ENCODE peak calls at places on chromosomes 7 and 10, in ten cellular contexts. R is kidney, K is tibial artery, C is A549, G is trophoblast cell, Y is Peyer's patch, P is IMR-90, D is choroid plexus epithelial cell, F is foreskin fibroblast, S is mammary epithelial cell. I is an unnamed sample.

GRCh38 chr7:81618400-81619014 is 151.3 kb downstream of the HGF start:
- DNase-seq in R (no peak), K (no peak), C (peak), G (peak), Y (no peak), P (peak), D (peak), F (peak), S (peak), I (no peak)

GRCh38 chr7:108455833-108456677 is at the start of gene NRCAM:
- DNase-seq in R (peak), K (no peak), C (peak), G (no peak), Y (no peak), P (no peak), D (peak), F (peak), S (peak), I (peak)

GRCh38 chr7:75836798-75837197 is 23.2 kb upstream of the CCL24 start:
- DNase-seq in R (no peak), K (no peak), C (no peak), G (no peak), Y (no peak), P (no peak), D (no peak), F (no peak), S (no peak), I (no peak)

GRCh38 chr10:93030409-93030808 is 30.2 kb upstream of the CYP26C1 start:
- DNase-seq in R (no peak), K (no peak), C (peak), G (peak), Y (no peak), P (peak), D (peak), F (peak), S (peak), I (no peak)

GRCh38 chr10:97032624-97033023 is 153.1 kb downstream of the SLIT1 start:
- DNase-seq in R (no peak), K (no peak), C (no peak), G (no peak), Y (no peak), P (no peak), D (no peak), F (no peak), S (no peak), I (no peak)

GRCh38 chr10:87503892-87504291 is 801 bp upstream of the MINPP1 start:
- DNase-seq in R (no peak), K (no peak), C (no peak), G (no peak), Y (no peak), P (peak), D (peak), F (peak), S (peak), I (no peak)

GRCh38 chr7:46855851-46856250 is 726.1 kb downstream of the TNS3 start:
- DNase-seq in R (no peak), K (peak), C (no peak), G (peak), Y (no peak), P (no peak), D (no peak), F (no peak), S (no peak), I (no peak)

GRCh38 chr7:152899482-152900166 is 140.1 kb downstream of the ACTR3B start:
- DNase-seq in R (peak), K (peak), C (no peak), G (no peak), Y (no peak), P (no peak), D (peak), F (no peak), S (no peak), I (no peak)

GRCh38 chr7:128937647-128938523 is at the start of gene IRF5:
- DNase-seq in R (peak), K (no peak), C (peak), G (peak), Y (peak), P (no peak), D (no peak), F (no peak), S (peak), I (peak)

GRCh38 chr10:124592101-124592500 is 130.5 kb downstream of the LHPP start:
- DNase-seq in R (peak), K (no peak), C (no peak), G (no peak), Y (no peak), P (no peak), D (no peak), F (no peak), S (no peak), I (no peak)

GRCh38 chr10:625751-626711 is 63.4 kb downstream of the DIP2C start:
- DNase-seq in R (peak), K (peak), C (no peak), G (no peak), Y (no peak), P (no peak), D (no peak), F (no peak), S (no peak), I (no peak)

GRCh38 chr10:625335-625699 is 64.2 kb downstream of the DIP2C start:
- DNase-seq in R (peak), K (peak), C (no peak), G (no peak), Y (no peak), P (no peak), D (no peak), F (no peak), S (no peak), I (no peak)

GRCh38 chr10:623477-624311 is 65.8 kb downstream of the DIP2C start:
- DNase-seq in R (peak), K (no peak), C (no peak), G (no peak), Y (no peak), P (no peak), D (no peak), F (no peak), S (no peak), I (no peak)

GRCh38 chr10:624312-624604 is 65.2 kb downstream of the DIP2C start:
- DNase-seq in R (no peak), K (no peak), C (no peak), G (no peak), Y (no peak), P (no peak), D (no peak), F (no peak), S (no peak), I (no peak)

DNA sequence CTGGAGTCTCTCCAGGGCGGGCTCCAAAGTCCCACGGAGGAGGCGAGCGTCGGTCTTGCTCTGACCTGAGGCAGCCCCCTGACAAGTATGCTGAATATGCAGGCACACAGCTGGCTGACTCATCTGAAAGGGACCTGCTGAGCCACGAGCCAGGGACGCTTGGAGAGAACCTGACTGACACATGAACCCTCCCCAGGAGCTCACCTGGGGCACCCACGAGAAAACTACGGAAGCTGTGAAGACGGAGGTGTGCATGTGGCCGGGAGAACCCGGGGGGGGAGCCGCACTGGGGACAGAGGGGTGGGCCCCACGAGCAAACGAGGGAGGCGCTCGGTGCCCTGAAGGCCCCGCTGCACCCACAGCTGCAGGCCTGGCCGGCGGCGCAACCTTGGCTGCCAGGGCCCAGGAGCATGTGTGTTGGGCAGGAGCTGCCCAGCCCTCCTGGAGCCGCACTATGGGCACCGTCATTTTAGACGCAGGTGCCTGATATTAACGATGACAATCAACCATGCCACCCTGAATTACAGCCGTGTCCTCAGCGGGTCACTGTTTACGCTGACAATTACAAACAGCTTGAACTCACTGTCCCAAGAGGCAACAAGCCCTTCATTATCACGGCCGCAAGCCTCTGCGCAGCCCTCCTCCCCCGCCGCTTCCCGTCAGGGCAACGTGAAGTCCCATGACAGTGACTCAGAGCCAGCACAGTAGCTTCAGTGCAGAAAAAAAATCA is 64.7 kb downstream of the DIP2C start:
- DNase-seq in R (peak), K (peak), C (no peak), G (peak), Y (peak), P (peak), D (peak), F (peak), S (peak), I (no peak)
- H3K4me3 ChIP-seq in R (no peak), K (no peak), C (no peak), G (no peak), Y (no peak), P (no peak), D (no peak), F (no peak), S (no peak), I (no peak)

DNA sequence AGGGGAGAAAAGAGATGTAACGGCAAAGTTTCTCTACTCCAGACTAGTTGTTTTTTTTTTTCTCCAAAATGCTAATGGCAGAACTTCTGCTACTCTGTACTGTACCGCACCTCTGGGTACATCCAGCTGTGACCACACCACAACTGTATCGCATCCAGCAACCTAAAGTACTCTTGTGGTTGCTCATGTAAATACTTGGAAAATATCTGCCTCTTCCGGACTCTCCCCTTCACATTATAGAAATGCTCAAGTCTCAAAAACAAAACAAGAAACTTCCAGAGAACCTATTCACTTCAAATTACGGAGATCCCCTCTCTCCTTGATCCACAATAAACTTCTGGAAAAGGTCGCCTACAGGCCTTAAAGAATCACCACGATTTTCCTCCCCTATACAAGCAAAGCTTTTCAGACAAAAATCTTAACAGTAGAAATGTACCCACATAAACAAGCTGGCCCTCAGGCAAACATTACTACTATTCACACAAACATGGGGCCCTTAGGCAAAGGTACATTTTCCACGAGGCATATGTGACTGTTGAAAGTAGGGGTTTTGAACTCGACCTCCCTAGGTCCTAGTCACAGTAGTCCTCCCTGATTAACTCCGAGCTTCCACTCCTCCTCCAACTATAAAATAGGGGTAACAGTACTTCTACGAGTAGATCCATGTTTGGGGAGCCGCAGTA is 222.9 kb upstream of the MKLN1 start:
- DNase-seq in R (no peak), K (no peak), C (no peak), G (peak), Y (no peak), P (peak), D (peak), F (no peak), S (no peak), I (no peak)
- H3K4me3 ChIP-seq in R (peak), K (peak), C (peak), G (no peak), Y (peak), P (no peak), D (peak), F (peak), S (no peak), I (no peak)

GRCh38 chr7:101377189-101377736 is 14.6 kb downstream of the COL26A1 start:
- DNase-seq in R (no peak), K (no peak), C (no peak), G (peak), Y (no peak), P (no peak), D (no peak), F (no peak), S (no peak), I (no peak)
- H3K4me3 ChIP-seq in R (no peak), K (no peak), C (no peak), G (no peak), Y (no peak), P (no peak), D (no peak), F (no peak), S (no peak), I (no peak)

GRCh38 chr10:3193751-3194150 is 21.2 kb upstream of the PITRM1 start:
- DNase-seq in R (no peak), K (no peak), C (no peak), G (no peak), Y (no peak), P (no peak), D (no peak), F (no peak), S (no peak), I (no peak)

GRCh38 chr10:3195286-3195685 is 22.7 kb upstream of the PITRM1 start:
- DNase-seq in R (no peak), K (no peak), C (no peak), G (no peak), Y (no peak), P (no peak), D (no peak), F (no peak), S (no peak), I (no peak)

GRCh38 chr10:3194871-3195270 is 22.3 kb upstream of the PITRM1 start:
- DNase-seq in R (no peak), K (no peak), C (no peak), G (no peak), Y (no peak), P (no peak), D (no peak), F (no peak), S (no peak), I (no peak)

GRCh38 chr10:3190817-3191216 is 18.2 kb upstream of the PITRM1 start:
- DNase-seq in R (no peak), K (no peak), C (no peak), G (no peak), Y (no peak), P (no peak), D (no peak), F (no peak), S (no peak), I (no peak)

DNA sequence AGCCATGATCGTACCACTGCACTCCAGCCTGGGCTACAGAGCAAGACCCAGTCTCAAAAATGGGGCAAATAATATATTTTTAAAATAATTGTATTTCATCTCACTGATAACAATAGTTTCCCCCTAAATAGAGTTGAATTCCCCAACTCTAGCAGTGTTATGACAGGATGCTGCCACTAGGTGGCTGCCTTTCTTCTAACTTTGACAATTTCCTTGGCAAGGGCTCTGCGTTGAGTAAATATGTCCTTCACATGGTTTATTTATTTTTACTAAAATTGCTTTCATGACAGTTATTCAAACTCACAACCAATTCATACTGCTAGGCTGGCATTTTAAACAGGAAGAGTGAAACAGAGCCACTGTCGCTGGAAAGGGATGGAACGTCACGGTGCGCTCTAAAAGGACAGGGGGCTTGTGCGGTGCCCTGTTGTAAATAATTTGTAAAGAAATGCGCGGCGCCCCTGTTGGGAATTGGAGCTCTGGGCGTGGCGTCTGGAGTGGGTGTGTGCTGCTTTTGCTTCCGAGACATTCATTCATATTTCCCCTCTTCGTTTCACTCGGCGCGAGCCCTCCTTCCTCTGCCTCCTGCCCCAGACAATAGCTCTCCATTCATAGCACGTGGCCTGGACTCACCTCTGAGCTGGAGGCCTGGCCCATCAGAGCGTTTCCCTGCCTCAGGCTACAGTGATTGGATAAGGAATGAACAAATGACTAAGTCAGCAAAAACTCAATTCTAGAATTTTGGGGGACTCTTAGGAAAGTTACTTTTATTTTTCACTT is 20.5 kb upstream of the PITRM1 start:
- DNase-seq in R (no peak), K (no peak), C (peak), G (no peak), Y (peak), P (peak), D (peak), F (peak), S (peak), I (peak)
- H3K4me3 ChIP-seq in R (peak), K (peak), C (peak), G (no peak), Y (no peak), P (peak), D (peak), F (peak), S (no peak), I (peak)

GRCh38 chr7:53229202-53229601 is 193.8 kb downstream of the POM121L12 start:
- DNase-seq in R (no peak), K (no peak), C (no peak), G (no peak), Y (no peak), P (no peak), D (no peak), F (no peak), S (no peak), I (no peak)
- H3K4me3 ChIP-seq in R (no peak), K (no peak), C (no peak), G (no peak), Y (no peak), P (no peak), D (no peak), F (no peak), S (no peak), I (no peak)

I was measured in HAP-1.